ENCODE peak calls at places on chromosomes 13 and 19, in five cellular contexts. Q is GM12865; O is AG10803; X is body of pancreas; L is stimulated activated CD4-positive, alpha-beta T cell treated with anti-CD3 and anti-CD28 coated beads, Interleukin-4, amount 100 ng/mL, for 1 hour. E is an unnamed sample.

GRCh38 chr19:55146648-55147218 is 2.3 kb downstream of the TNNT1 start:
- DNase-seq in Q (no peak), X (no peak), O (no peak), L (no peak), E (no peak)

GRCh38 chr19:29528946-29529645 is 3.3 kb downstream of the VSTM2B start:
- DNase-seq in X (no peak), L (no peak), Q (no peak), O (no peak), E (no peak)

GRCh38 chr19:44579663-44580365 is 33.5 kb upstream of the IGSF23 start:
- DNase-seq in Q (no peak), X (no peak), L (no peak), O (no peak), E (no peak)

GRCh38 chr13:66076417-66076816 is 1153.7 kb downstream of the PCDH9 start:
- DNase-seq in L (no peak), Q (no peak), O (peak; percentile 1), X (no peak), E (no peak)

GRCh38 chr13:43787998-43788397 is 1.2 kb upstream of the ENOX1 start:
- DNase-seq in O (peak; percentile 49), X (peak; percentile 34), Q (peak; percentile 61), L (no peak), E (no peak)

GRCh38 chr13:24407844-24408243 is 98.5 kb downstream of the C1QTNF9 start:
- DNase-seq in X (no peak), L (no peak), O (no peak), Q (no peak), E (no peak)

GRCh38 chr13:36543671-36544070 is 111.4 kb downstream of the CCNA1 start:
- DNase-seq in O (no peak), Q (no peak), L (no peak), X (no peak), E (no peak)

GRCh38 chr19:3162418-3163229 is 15.9 kb upstream of the S1PR4 start:
- DNase-seq in L (no peak), Q (peak; percentile 51), X (no peak), O (peak; percentile 16), E (no peak)

GRCh38 chr13:78881054-78881453 is 222.1 kb upstream of the OBI1 start:
- DNase-seq in L (no peak), X (no peak), Q (no peak), O (no peak), E (no peak)

GRCh38 chr19:43620061-43621001 is 902 bp upstream of the ZNF428 start:
- DNase-seq in L (peak; percentile 88), X (no peak), O (no peak), Q (no peak), E (no peak)

GRCh38 chr13:71722206-71722605 is 144.8 kb downstream of the DACH1 start:
- DNase-seq in Q (no peak), X (no peak), O (no peak), L (no peak), E (no peak)

GRCh38 chr19:45391346-45391745 is 13.5 kb downstream of the PPP1R13L start:
- DNase-seq in L (no peak), X (no peak), Q (peak; percentile 63), O (no peak), E (no peak)